ENCODE peak calls at places on chromosomes 12 and 14, in seven cellular contexts. U, X, B, J, G, O and V are unnamed samples. For H3K4me1, the result is how much of the 10 kb centered on the place peaks cover.

GRCh38 chr12:60191676-60192359 is 596.0 kb downstream of the SLC16A7 start:
- DNase-seq in U (no peak), X (no peak), B (no peak), J (no peak), G (no peak), O (no peak), V (no peak)

GRCh38 chr12:112198120-112198733 is 72.9 kb downstream of the TRAFD1 start:
- DNase-seq in U (peak), X (peak), B (peak), J (no peak), G (peak), O (no peak), V (no peak)

GRCh38 chr12:56487448-56488040 is 417 bp downstream of the GLS2 start:
- DNase-seq in U (peak), X (peak), B (no peak), J (peak), G (no peak), O (peak), V (no peak)

GRCh38 chr14:51962678-51963077 is 26.7 kb upstream of the RTRAF start:
- DNase-seq in U (no peak), X (no peak), B (no peak), J (no peak), G (no peak), O (no peak), V (no peak)

GRCh38 chr12:76083761-76084276 is 666 bp downstream of the NAP1L1 start:
- DNase-seq in U (peak), X (peak), B (peak), J (peak), G (peak), O (peak), V (peak)

GRCh38 chr14:21024668-21025373 is at the start of gene NDRG2:
- DNase-seq in U (peak), X (peak), B (peak), J (peak), G (no peak), O (peak), V (peak)

GRCh38 chr12:77996670-77997069 is 166.0 kb downstream of the NAV3 start:
- DNase-seq in U (no peak), X (no peak), B (no peak), J (no peak), G (no peak), O (no peak), V (no peak)

GRCh38 chr14:102055181-102055901 is 31.5 kb downstream of the HSP90AA1 start:
- DNase-seq in U (no peak), X (no peak), B (no peak), J (no peak), G (no peak), O (no peak), V (no peak)

GRCh38 chr12:91180577-91180976 is 2.0 kb downstream of the DCN start:
- DNase-seq in U (no peak), X (no peak), B (no peak), J (no peak), G (no peak), O (no peak), V (no peak)

GRCh38 chr14:105660816-105661531 is 134.6 kb downstream of the TMEM121 start:
- DNase-seq in U (no peak), X (no peak), B (no peak), J (no peak), G (no peak), O (no peak), V (no peak)

GRCh38 chr14:51776102-51776894 is 84.1 kb upstream of the GNG2 start:
- DNase-seq in U (no peak), X (peak), B (peak), J (no peak), G (peak), O (peak), V (peak)

GRCh38 chr14:106459971-106460730 is 933.8 kb downstream of the TMEM121 start:
- DNase-seq in U (peak), X (no peak), B (peak), J (no peak), G (no peak), O (no peak), V (no peak)

GRCh38 chr12:14845350-14845750 is 2.0 kb upstream of the ART4 start:
- DNase-seq in U (no peak), X (peak), B (peak), J (no peak), G (peak), O (no peak), V (no peak)

GRCh38 chr14:53881161-53881846 is 75.3 kb downstream of the BMP4 start:
- DNase-seq in U (no peak), X (no peak), B (peak), J (no peak), G (no peak), O (no peak), V (no peak)

GRCh38 chr12:102054345-102054744 is 7.4 kb downstream of the WASHC3 start:
- DNase-seq in U (no peak), X (no peak), B (no peak), J (no peak), G (no peak), O (no peak), V (no peak)

GRCh38 chr14:99467338-99468075 is 13.2 kb downstream of the SETD3 start:
- DNase-seq in U (no peak), X (peak), B (no peak), J (no peak), G (no peak), O (no peak), V (no peak)

GRCh38 chr14:59829941-59830734 is 40.4 kb downstream of the RTN1 start:
- DNase-seq in U (no peak), X (no peak), B (no peak), J (no peak), G (no peak), O (no peak), V (no peak)

GRCh38 chr14:88590173-88590572 is 27.3 kb downstream of the ZC3H14 start:
- DNase-seq in U (no peak), X (no peak), B (peak), J (no peak), G (no peak), O (no peak), V (no peak)

GRCh38 chr12:1927751-1928351 is 9.4 kb upstream of the CACNA2D4 start:
- DNase-seq in U (no peak), X (no peak), B (no peak), J (peak), G (no peak), O (no peak), V (no peak)

GRCh38 chr14:74754899-74755298 is 8.2 kb upstream of the YLPM1 start:
- DNase-seq in U (no peak), X (no peak), B (no peak), J (no peak), G (no peak), O (no peak), V (no peak)

GRCh38 chr12:21649034-21649433 is 8.6 kb downstream of the LDHB start:
- DNase-seq in U (no peak), X (no peak), B (no peak), J (no peak), G (no peak), O (no peak), V (no peak)

GRCh38 chr12:31325524-31325875 is 450 bp downstream of the SINHCAF start:
- DNase-seq in U (no peak), X (no peak), B (peak), J (no peak), G (no peak), O (no peak), V (peak)

GRCh38 chr14:31435276-31435675 is 14.9 kb upstream of the HEATR5A start:
- DNase-seq in U (no peak), X (no peak), B (no peak), J (no peak), G (no peak), O (no peak), V (no peak)

GRCh38 chr12:124217508-124217981 is 77.3 kb upstream of the RFLNA start:
- DNase-seq in U (no peak), X (peak), B (no peak), J (no peak), G (no peak), O (no peak), V (no peak)

GRCh38 chr12:76633415-76633814 is 73.8 kb upstream of the OSBPL8 start:
- DNase-seq in U (no peak), X (no peak), B (no peak), J (no peak), G (no peak), O (no peak), V (no peak)

GRCh38 chr12:79886917-79887519 is 47.9 kb downstream of the PPP1R12A start:
- DNase-seq in U (no peak), X (no peak), B (peak), J (no peak), G (no peak), O (no peak), V (no peak)

GRCh38 chr14:91008759-91009409 is 51.6 kb downstream of the RPS6KA5 start:
- DNase-seq in U (no peak), X (no peak), B (peak), J (no peak), G (no peak), O (peak), V (no peak)

GRCh38 chr12:18146375-18146774 is 56.4 kb upstream of the RERGL start:
- DNase-seq in U (no peak), X (no peak), B (no peak), J (no peak), G (no peak), O (no peak), V (no peak)

GRCh38 chr14:51465486-51465885 is 186.2 kb upstream of the FRMD6 start:
- DNase-seq in U (no peak), X (no peak), B (no peak), J (no peak), G (no peak), O (no peak), V (no peak)

GRCh38 chr12:119036878-119037493 is 55.6 kb downstream of the SRRM4 start:
- DNase-seq in U (no peak), X (peak), B (peak), J (no peak), G (no peak), O (no peak), V (no peak)

GRCh38 chr12:126910570-126910969 is 1356.4 kb upstream of the TMEM132C start:
- DNase-seq in U (no peak), X (no peak), B (no peak), J (no peak), G (no peak), O (no peak), V (no peak)

DNA sequence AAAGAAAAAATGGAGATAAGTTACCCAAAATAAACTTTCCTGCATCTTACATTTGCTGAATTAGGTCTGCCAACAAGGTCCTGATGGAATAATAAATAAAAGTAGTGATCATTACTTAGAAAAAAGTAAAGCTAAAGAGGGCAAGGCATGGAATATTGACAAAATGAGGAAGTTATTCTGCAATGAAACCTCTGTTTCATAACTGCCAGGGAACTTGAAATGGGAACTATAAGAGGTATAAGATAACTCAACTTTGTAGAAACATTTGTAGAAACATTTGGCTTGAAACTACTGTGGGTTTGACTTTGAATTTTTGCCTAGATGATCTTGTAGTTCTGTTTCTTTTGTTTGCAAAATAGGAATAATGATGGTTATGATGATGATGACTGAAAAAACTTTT is 18.7 kb upstream of the YBX3 start:
- DNase-seq in U (no peak), X (no peak), B (no peak), J (no peak), G (no peak), O (no peak), V (no peak)
- H3K27ac ChIP-seq in U (no peak), X (no peak), B (no peak), J (no peak), G (no peak), O (no peak), V (no peak)

GRCh38 chr14:68947802-68948201 is 31.3 kb downstream of the ACTN1 start:
- DNase-seq in U (no peak), X (no peak), B (peak), J (peak), G (no peak), O (peak), V (peak)
- H3K4me1 ChIP-seq in U (half or more), X (half or more), B (half or more), J (under half), G (under half), O (under half), V (half or more)

GRCh38 chr12:106672308-106673085 is 89.7 kb downstream of the RFX4 start:
- DNase-seq in U (no peak), X (no peak), B (no peak), J (no peak), G (no peak), O (no peak), V (no peak)
- H3K27ac ChIP-seq in U (no peak), X (no peak), B (no peak), J (no peak), G (no peak), O (no peak), V (no peak)

GRCh38 chr12:42469355-42470006 is 120.1 kb downstream of the PRICKLE1 start:
- DNase-seq in U (no peak), X (peak), B (no peak), J (no peak), G (no peak), O (no peak), V (no peak)

GRCh38 chr12:42473130-42473529 is 116.4 kb downstream of the PRICKLE1 start:
- DNase-seq in U (no peak), X (no peak), B (no peak), J (no peak), G (no peak), O (no peak), V (no peak)

GRCh38 chr12:42468853-42469252 is 120.7 kb downstream of the PRICKLE1 start:
- DNase-seq in U (no peak), X (no peak), B (no peak), J (no peak), G (no peak), O (no peak), V (no peak)

GRCh38 chr12:42463671-42464070 is 125.9 kb downstream of the PRICKLE1 start:
- DNase-seq in U (no peak), X (no peak), B (no peak), J (no peak), G (no peak), O (no peak), V (no peak)

DNA sequence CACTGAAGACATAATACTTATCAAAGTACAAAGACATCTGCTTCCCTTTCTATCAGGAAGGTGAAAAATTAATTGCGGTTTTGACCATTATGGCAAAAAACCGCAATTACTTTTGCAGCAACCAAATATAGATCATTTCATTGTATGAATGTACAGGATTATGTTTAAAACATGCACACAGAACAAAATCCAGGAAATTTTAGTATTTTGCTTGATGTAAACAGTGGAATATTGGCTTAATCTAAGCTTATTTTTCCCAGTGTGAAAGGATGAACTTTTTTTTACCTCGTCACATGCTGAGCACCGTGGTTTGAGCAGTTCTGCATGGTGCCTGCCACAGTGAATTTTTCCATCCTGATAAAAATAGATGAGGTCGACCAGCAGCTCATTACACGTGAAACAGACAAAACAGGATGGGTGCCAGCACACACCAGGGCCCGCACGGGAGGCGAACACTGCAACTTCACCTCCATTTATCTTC is 121.2 kb downstream of the PRICKLE1 start:
- DNase-seq in U (no peak), X (no peak), B (no peak), J (no peak), G (no peak), O (no peak), V (no peak)
- H3K4me1 ChIP-seq in U (under half), X (under half), B (under half), J (under half), G (under half), O (under half), V (under half)

DNA sequence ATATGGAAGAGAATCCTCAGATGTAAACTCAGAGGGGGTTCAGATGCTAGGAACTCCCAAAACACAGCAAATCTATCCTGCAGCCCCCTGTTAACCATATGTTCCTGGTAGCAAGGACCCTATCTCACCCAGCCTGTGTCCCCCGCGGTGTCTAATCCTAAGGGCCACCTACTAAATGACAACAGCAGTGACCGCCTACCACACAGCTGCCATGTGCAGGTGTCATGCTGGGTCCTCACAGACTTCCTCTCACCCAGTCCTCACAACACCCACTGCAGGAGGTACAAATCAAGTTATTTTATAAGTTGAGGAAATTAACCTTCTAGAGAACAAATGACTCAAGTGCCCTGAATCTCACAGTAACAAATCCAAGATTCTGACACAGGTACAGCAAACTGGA is 73.9 kb downstream of the ITPK1 start:
- DNase-seq in U (no peak), X (no peak), B (no peak), J (no peak), G (no peak), O (no peak), V (no peak)
- H3K27ac ChIP-seq in U (no peak), X (peak), B (peak), J (peak), G (no peak), O (no peak), V (peak)

GRCh38 chr12:108115746-108116125 is 13.4 kb upstream of the WSCD2 start:
- DNase-seq in U (no peak), X (peak), B (no peak), J (no peak), G (no peak), O (no peak), V (no peak)

GRCh38 chr12:108117902-108118301 is 11.2 kb upstream of the WSCD2 start:
- DNase-seq in U (no peak), X (no peak), B (no peak), J (no peak), G (no peak), O (no peak), V (no peak)

GRCh38 chr12:108119126-108119973 is 9.7 kb upstream of the WSCD2 start:
- DNase-seq in U (no peak), X (peak), B (no peak), J (no peak), G (no peak), O (no peak), V (no peak)

GRCh38 chr12:108116254-108116653 is 12.8 kb upstream of the WSCD2 start:
- DNase-seq in U (no peak), X (no peak), B (no peak), J (no peak), G (no peak), O (no peak), V (no peak)

DNA sequence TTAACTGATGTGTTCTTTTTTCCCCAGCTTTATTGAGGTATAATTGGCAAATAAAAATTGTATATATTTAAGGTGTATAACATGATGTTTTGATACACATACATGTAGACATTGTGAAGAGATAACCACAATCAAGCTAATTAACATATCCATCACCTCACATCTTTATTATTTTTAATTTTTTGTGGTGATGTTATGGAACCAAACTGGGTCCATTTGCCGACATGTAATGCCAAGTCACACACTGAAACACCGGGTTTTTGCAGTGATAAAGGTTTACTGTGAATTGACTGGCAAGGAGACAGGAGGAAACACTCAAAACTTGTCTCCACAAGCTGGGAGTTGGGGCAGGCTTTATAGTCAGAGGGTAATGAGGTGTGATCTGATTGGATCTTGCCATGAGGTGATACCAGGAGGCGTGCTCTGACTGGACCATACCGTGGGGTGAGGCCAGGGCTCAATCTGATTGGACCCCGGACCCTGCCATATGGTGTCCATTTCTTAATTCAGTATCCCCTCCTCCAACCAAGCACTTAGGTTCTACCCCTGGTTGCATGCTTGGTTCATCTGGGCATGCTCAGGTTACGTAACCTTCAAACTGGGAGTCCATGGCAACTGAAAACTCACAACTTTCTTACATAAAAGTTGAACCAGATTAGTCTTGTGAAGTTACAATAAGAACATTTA is 11.8 kb upstream of the WSCD2 start:
- DNase-seq in U (no peak), X (peak), B (peak), J (no peak), G (no peak), O (no peak), V (no peak)
- H3K4me1 ChIP-seq in U (under half), X (half or more), B (under half), J (under half), G (under half), O (under half), V (under half)

GRCh38 chr12:7289743-7290142 is 14.1 kb upstream of the ACSM4 start:
- DNase-seq in U (no peak), X (no peak), B (peak), J (no peak), G (peak), O (no peak), V (no peak)
- H3K27ac ChIP-seq in U (no peak), X (no peak), B (no peak), J (no peak), G (no peak), O (no peak), V (no peak)

GRCh38 chr12:3019005-3019680 is 58.0 kb upstream of the TSPAN9 start:
- DNase-seq in U (no peak), X (no peak), B (no peak), J (no peak), G (no peak), O (no peak), V (no peak)

GRCh38 chr12:3020850-3021435 is 56.2 kb upstream of the TSPAN9 start:
- DNase-seq in U (no peak), X (no peak), B (no peak), J (no peak), G (no peak), O (no peak), V (no peak)

GRCh38 chr12:3020399-3020798 is 56.8 kb upstream of the TSPAN9 start:
- DNase-seq in U (no peak), X (no peak), B (no peak), J (no peak), G (no peak), O (no peak), V (no peak)

GRCh38 chr12:3022411-3022810 is 54.8 kb upstream of the TSPAN9 start:
- DNase-seq in U (no peak), X (no peak), B (no peak), J (no peak), G (no peak), O (no peak), V (no peak)

DNA sequence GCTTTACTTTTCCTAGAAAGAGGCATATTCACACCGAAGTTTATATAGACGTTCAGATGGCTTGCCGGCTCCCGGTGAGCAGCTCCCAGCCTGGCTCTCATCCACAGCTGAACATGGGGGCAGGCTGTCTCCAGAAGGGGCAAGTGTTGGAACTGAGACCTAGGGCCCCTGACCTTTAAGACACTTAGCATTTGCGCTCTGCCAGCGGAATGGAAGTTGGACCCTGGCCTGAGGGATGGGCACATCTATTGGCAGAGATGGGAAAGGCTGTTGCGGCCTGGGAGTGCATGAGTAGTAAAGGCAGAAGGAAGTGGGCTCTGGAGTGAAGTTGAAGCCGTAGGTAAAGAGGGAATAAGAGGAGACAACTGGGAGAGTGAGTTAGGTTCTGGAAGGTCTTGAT is 54.2 kb upstream of the TSPAN9 start:
- DNase-seq in U (no peak), X (no peak), B (no peak), J (no peak), G (no peak), O (no peak), V (no peak)
- H3K4me1 ChIP-seq in U (under half), X (under half), B (under half), J (under half), G (under half), O (under half), V (under half)